ENCODE peak calls at places on chromosomes 7 and 10, in four cellular contexts. W, F, U and C are unnamed samples.

GRCh38 chr7:22633286-22633953 is 93.6 kb upstream of the IL6 start:
- DNase-seq in W (no peak), F (no peak), U (no peak), C (no peak)

GRCh38 chr7:13903997-13904396 is 85.5 kb downstream of the ETV1 start:
- DNase-seq in W (no peak), F (no peak), U (no peak), C (no peak)

GRCh38 chr10:100811752-100812750 is 66.7 kb downstream of the PAX2 start:
- DNase-seq in W (no peak), F (no peak), U (no peak), C (no peak)

GRCh38 chr7:78558571-78558970 is 760.0 kb downstream of the PHTF2 start:
- DNase-seq in W (no peak), F (no peak), U (no peak), C (peak)

GRCh38 chr7:134462337-134462925 is 3.5 kb upstream of the AKR1B1 start:
- DNase-seq in W (no peak), F (no peak), U (no peak), C (no peak)

GRCh38 chr7:14606101-14606500 is 296.4 kb downstream of the DGKB start:
- DNase-seq in W (no peak), F (no peak), U (no peak), C (peak)

GRCh38 chr7:81767883-81768282 is 2.0 kb downstream of the HGF start:
- DNase-seq in W (no peak), F (no peak), U (no peak), C (no peak)

GRCh38 chr10:89523274-89523673 is 12.1 kb downstream of the SLC16A12 start:
- DNase-seq in W (no peak), F (no peak), U (no peak), C (no peak)

GRCh38 chr7:69002416-69002815 is 595.9 kb upstream of the AUTS2 start:
- DNase-seq in W (no peak), F (no peak), U (no peak), C (no peak)

GRCh38 chr10:47452495-47453434 is 31.1 kb downstream of the ANXA8 start:
- DNase-seq in W (no peak), F (peak), U (peak), C (no peak)

GRCh38 chr7:4831723-4832495 is 29.9 kb downstream of the PAPOLB start:
- DNase-seq in W (no peak), F (no peak), U (no peak), C (no peak)

GRCh38 chr7:90923576-90923975 is 327.5 kb downstream of the CDK14 start:
- DNase-seq in W (no peak), F (no peak), U (no peak), C (no peak)

GRCh38 chr7:112211348-112211907 is 4.9 kb downstream of the ZNF277 start:
- DNase-seq in W (no peak), F (no peak), U (no peak), C (no peak)

GRCh38 chr7:17307033-17307432 is 8.6 kb downstream of the AHR start:
- DNase-seq in W (no peak), F (no peak), U (no peak), C (no peak)

GRCh38 chr10:79102056-79102874 is 33.5 kb downstream of the ZMIZ1 start:
- DNase-seq in W (no peak), F (no peak), U (peak), C (peak)

GRCh38 chr10:29598861-29599311 is 35.9 kb downstream of the SVIL start:
- DNase-seq in W (no peak), F (no peak), U (no peak), C (no peak)

GRCh38 chr10:103416436-103417147 is 20.2 kb downstream of the PDCD11 start:
- DNase-seq in W (no peak), F (peak), U (peak), C (peak)

GRCh38 chr7:116316838-116317612 is 106.7 kb downstream of the TES start:
- DNase-seq in W (no peak), F (peak), U (no peak), C (peak)

GRCh38 chr10:113381906-113382562 is 170.8 kb upstream of the HABP2 start:
- DNase-seq in W (no peak), F (no peak), U (no peak), C (no peak)

GRCh38 chr7:137840183-137840779 is 6.5 kb downstream of the DGKI start:
- DNase-seq in W (peak), F (no peak), U (no peak), C (peak)

GRCh38 chr7:58087536-58088190 is 637.7 kb downstream of the ZNF716 start:
- DNase-seq in W (no peak), F (no peak), U (no peak), C (no peak)

GRCh38 chr10:77074104-77074638 is 563.4 kb downstream of the KCNMA1 start:
- DNase-seq in W (no peak), F (no peak), U (no peak), C (no peak)

GRCh38 chr7:34277016-34277800 is 371.9 kb downstream of the BMPER start:
- DNase-seq in W (no peak), F (no peak), U (no peak), C (peak)

GRCh38 chr7:80703272-80703671 is 64.8 kb downstream of the CD36 start:
- DNase-seq in W (no peak), F (no peak), U (no peak), C (no peak)

GRCh38 chr7:77415474-77415821 is 701 bp downstream of the GSAP start:
- DNase-seq in W (peak), F (no peak), U (no peak), C (peak)

GRCh38 chr7:27897001-27897400 is 157.0 kb downstream of the TAX1BP1 start:
- DNase-seq in W (no peak), F (peak), U (no peak), C (no peak)

GRCh38 chr10:4068255-4069028 is 283.4 kb upstream of the KLF6 start:
- DNase-seq in W (no peak), F (no peak), U (no peak), C (no peak)

GRCh38 chr10:5538446-5538845 is 13.7 kb downstream of the CALML3 start:
- DNase-seq in W (no peak), F (peak), U (no peak), C (no peak)

GRCh38 chr10:47050618-47051455 is 139.6 kb downstream of the PTPN20 start:
- DNase-seq in W (peak), F (no peak), U (no peak), C (no peak)

GRCh38 chr7:28081016-28081415 is 99.6 kb downstream of the JAZF1 start:
- DNase-seq in W (no peak), F (no peak), U (no peak), C (no peak)

GRCh38 chr10:30587522-30588031 is 42.0 kb downstream of the LYZL2 start:
- DNase-seq in W (peak), F (no peak), U (peak), C (no peak)

GRCh38 chr7:1418505-1419309 is 40.6 kb downstream of the MICALL2 start:
- DNase-seq in W (no peak), F (no peak), U (peak), C (peak)

GRCh38 chr10:71837085-71837827 is 13.8 kb downstream of the PSAP start:
- DNase-seq in W (no peak), F (no peak), U (peak), C (peak)

GRCh38 chr10:71840936-71841335 is 10.1 kb downstream of the PSAP start:
- DNase-seq in W (no peak), F (no peak), U (no peak), C (no peak)

GRCh38 chr10:71836594-71836970 is 14.5 kb downstream of the PSAP start:
- DNase-seq in W (no peak), F (no peak), U (no peak), C (no peak)

GRCh38 chr10:71840177-71840711 is 10.8 kb downstream of the PSAP start:
- DNase-seq in W (no peak), F (peak), U (peak), C (peak)

GRCh38 chr10:71838264-71839211 is 12.5 kb downstream of the PSAP start:
- DNase-seq in W (no peak), F (peak), U (peak), C (no peak)
- H3K27ac ChIP-seq in W (peak), F (peak), U (peak), C (no peak)

DNA sequence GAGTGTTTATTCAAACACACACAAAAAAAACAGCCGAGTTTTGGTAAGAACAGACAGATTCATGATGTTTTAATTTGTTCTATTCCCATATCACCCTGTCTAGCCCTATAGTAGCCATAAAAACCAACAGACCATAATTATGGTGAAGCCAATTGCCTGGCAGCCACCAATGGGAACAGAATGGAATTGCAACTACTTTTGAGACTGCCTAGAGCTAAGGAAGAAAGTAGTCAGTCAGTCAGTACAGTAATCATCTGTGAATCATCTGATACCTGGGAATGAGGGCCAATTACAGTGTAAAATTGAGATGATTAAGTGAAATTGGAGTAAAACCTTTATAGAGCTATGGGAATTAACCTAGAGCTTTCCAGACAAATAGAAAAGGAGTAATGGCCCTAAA is 952.7 kb upstream of the KCND2 start:
- DNase-seq in W (no peak), F (no peak), U (no peak), C (no peak)
- TF ChIP-seq CTCF in W (no peak), F (no peak), U (no peak), C (no peak)

DNA sequence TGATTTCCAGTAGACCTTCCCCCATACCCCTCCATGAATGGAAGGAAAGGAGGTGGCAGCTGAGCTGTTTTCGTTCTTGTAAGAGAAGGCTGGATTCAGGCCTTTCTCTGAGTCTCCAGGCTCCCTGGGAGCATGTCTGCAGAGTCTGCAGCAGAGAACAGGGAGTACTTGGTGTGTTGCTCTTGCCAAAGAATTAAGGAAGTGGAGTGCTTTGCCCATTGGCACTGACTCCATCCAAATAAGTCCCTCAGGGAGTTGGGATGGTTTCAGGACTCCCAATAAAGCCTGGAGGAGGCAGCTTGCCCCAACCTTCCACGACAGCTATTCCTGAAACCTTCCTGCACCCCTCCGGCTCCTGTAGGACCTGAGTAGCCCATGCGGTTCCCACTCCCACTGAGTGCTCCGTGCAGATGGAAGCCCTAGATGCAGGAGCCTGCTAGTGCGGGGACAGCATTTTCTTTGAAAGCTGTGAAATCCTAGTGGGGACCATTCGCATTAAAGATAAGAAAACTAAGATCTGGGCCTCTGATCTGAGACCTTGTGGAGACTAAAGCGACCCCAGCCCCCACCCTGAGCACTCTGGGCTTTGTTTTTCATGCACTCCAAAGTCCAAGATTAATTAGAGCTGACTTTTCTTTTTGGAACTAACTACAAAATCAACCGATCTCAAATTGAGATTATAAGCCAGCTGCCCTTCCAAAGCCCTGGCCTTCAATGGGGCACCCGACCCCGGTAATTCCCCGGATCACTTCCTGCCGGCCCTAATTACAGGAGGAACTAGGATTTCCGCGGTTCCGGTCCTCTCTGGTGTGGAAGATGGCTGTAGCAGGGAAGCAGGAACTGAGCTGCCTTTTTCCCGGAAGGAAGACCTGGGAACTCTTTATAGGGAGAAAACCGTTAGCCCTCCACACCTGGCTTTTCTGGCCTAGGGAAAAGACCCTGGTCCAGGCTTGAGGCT is 110.1 kb downstream of the COL13A1 start:
- DNase-seq in W (no peak), F (no peak), U (no peak), C (no peak)
- H3K27ac ChIP-seq in W (no peak), F (no peak), U (no peak), C (no peak)

DNA sequence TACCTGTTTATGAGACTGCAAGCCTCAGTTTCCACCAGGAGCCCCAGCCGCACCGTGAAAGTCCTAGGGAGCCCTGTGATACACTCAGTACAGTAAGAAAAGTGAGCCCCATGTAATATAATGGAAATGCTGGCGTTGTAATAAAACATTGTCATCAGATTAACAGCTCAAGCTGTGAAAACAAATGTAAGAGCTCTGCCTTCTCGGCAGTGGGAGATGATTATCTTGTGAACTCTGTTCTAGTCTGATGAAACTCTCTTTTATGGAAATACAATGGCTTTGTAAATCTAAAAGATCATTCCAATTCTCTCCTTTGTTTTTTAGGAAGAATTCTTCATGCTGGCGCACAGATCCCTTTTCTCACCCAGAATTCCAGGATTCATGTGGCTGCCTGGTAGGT is 299.9 kb downstream of the ABCA13 start:
- DNase-seq in W (no peak), F (no peak), U (no peak), C (peak)
- TF ChIP-seq CTCF in W (no peak), F (no peak), U (no peak), C (no peak)

GRCh38 chr7:42922017-42922753 is 9.8 kb downstream of the PSMA2 start:
- DNase-seq in W (no peak), F (no peak), U (no peak), C (no peak)

GRCh38 chr7:42926204-42926603 is 5.8 kb downstream of the PSMA2 start:
- DNase-seq in W (no peak), F (no peak), U (no peak), C (no peak)

GRCh38 chr7:42928754-42929153 is 3.2 kb downstream of the PSMA2 start:
- DNase-seq in W (no peak), F (no peak), U (no peak), C (no peak)

GRCh38 chr7:42925630-42926029 is 6.3 kb downstream of the PSMA2 start:
- DNase-seq in W (no peak), F (no peak), U (no peak), C (no peak)

DNA sequence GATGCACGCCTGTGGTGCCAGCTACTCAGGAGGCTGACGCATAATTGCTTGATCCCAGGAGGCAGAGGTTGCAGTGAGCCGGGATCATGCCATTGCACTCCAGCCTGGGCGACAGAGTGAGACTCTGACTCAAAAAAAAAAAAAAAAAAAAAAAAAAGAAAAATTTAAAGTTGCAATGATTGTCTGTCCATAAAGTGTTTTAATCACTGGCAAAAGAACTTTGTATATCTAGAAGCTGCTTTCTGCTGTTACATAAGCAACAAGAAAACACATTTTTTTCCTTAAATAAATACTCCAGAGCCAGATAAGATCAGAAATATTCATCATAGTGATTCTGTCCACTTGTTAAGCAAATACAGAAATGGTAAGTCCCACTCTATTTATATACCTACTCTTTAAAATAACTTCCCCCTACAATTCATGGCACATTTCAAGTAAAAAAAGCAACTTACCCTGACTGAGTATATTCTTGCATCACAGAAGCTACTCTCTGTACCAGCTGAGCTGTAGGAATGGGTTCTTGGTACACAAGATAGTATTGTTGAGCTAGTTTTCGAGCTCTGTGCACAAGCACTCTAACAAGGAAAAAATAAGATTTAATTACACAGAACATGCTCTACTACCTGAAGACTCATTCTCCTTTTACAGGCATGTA is 7.6 kb downstream of the PSMA2 start:
- DNase-seq in W (no peak), F (no peak), U (no peak), C (no peak)
- H3K27ac ChIP-seq in W (no peak), F (no peak), U (no peak), C (no peak)

DNA sequence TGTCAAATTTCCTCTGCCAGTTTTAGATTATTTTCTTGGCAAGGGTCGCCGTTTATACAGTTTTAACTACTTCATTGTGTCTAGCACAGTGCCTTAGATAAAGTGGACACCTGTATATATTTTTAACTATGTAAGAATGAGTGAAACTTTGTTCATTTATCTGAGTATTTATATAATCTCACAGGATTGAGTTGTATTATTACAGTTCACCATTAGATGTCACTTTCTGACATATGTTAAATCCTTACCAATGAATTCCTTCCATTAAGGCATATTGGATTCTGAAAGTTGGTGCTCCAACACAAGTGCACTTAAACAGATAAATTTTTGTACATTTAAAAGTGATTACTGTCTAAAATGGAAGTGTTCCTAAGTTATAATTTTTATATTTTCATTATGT is 43.0 kb downstream of the ZMYND11 start:
- DNase-seq in W (no peak), F (no peak), U (peak), C (no peak)
- TF ChIP-seq CTCF in W (peak), F (peak), U (peak), C (peak)

GRCh38 chr7:109950821-109951601 is 1139.9 kb upstream of the LRRN3 start:
- DNase-seq in W (no peak), F (no peak), U (no peak), C (no peak)

GRCh38 chr7:109950256-109950655 is 1140.7 kb upstream of the LRRN3 start:
- DNase-seq in W (no peak), F (no peak), U (no peak), C (no peak)

GRCh38 chr7:109945820-109946518 is 1145.0 kb upstream of the LRRN3 start:
- DNase-seq in W (no peak), F (no peak), U (no peak), C (no peak)
- H3K27ac ChIP-seq in W (no peak), F (no peak), U (no peak), C (no peak)

DNA sequence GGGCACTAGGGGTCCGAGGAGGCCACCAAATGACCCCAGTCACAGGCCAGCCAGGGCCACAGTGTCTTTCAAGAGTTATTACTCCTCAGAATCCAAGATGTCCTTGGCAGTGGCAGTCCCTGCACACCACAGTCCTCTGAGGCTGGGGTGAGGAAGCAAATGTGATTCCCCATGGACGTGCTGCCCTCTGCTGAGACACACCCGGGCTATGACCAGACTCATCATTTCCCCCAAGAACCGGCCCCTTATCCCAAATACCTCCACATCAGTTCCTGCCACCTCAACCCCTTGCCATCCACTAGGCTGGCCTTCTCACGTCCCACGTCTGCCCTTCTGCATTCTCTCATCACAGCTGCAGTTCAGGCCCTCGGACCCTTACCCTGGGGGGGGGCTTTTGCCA is 5.0 kb downstream of the PRKAG2 start:
- DNase-seq in W (peak), F (peak), U (peak), C (no peak)
- TF ChIP-seq CTCF in W (peak), F (peak), U (peak), C (peak)